ENCODE peak calls at places on chromosomes 6 and 20, in six cellular contexts. O, P, G, J, Y and I are unnamed samples.
A peak's percentile ranks its signal among the peaks of the same experiment; 100 is the strongest.

GRCh38 chr6:154112181-154112809 is 73.3 kb downstream of the OPRM1 start:
- DNase-seq in O (no peak), P (no peak), G (no peak), J (no peak), Y (no peak), I (no peak)

GRCh38 chr20:63896136-63896890 is 1.4 kb downstream of the DNAJC5 start:
- DNase-seq in O (peak; percentile 45), P (no peak), G (no peak), J (peak; percentile 24), Y (no peak), I (no peak)

GRCh38 chr6:20542927-20543602 is 8.8 kb downstream of the CDKAL1 start:
- DNase-seq in O (no peak), P (peak; percentile 35), G (no peak), J (no peak), Y (no peak), I (peak; percentile 43)

GRCh38 chr6:90719321-90720195 is 132.7 kb upstream of the MAP3K7 start:
- DNase-seq in O (no peak), P (no peak), G (no peak), J (no peak), Y (no peak), I (no peak)

GRCh38 chr6:157571995-157572394 is 191.0 kb downstream of the ZDHHC14 start:
- DNase-seq in O (no peak), P (no peak), G (no peak), J (no peak), Y (no peak), I (no peak)

GRCh38 chr6:9095671-9096260 is 660.4 kb upstream of the SLC35B3 start:
- DNase-seq in O (no peak), P (no peak), G (no peak), J (no peak), Y (no peak), I (no peak)

GRCh38 chr6:81762132-81762531 is 9.7 kb upstream of the TENT5A start:
- DNase-seq in O (no peak), P (no peak), G (no peak), J (no peak), Y (no peak), I (no peak)

GRCh38 chr6:108494434-108494833 is 66.3 kb upstream of the FOXO3 start:
- DNase-seq in O (no peak), P (no peak), G (no peak), J (no peak), Y (no peak), I (no peak)

GRCh38 chr6:14743465-14744211 is 502.2 kb upstream of the JARID2 start:
- DNase-seq in O (no peak), P (peak; percentile 94), G (peak; percentile 24), J (no peak), Y (peak; percentile 78), I (peak; percentile 96)

GRCh38 chr6:55953384-55953783 is 78.0 kb upstream of the BMP5 start:
- DNase-seq in O (no peak), P (peak; percentile 51), G (no peak), J (no peak), Y (no peak), I (peak; percentile 33)

GRCh38 chr20:63858393-63859165 is 2.7 kb upstream of the ABHD16B start:
- DNase-seq in O (peak; percentile 85), P (no peak), G (no peak), J (no peak), Y (no peak), I (peak; percentile 33)

GRCh38 chr6:70398783-70399730 is 14.3 kb upstream of the FAM135A start:
- DNase-seq in O (peak; percentile 13), P (peak; percentile 92), G (no peak), J (no peak), Y (no peak), I (no peak)

GRCh38 chr6:74137910-74138309 is 441.9 kb downstream of the CD109 start:
- DNase-seq in O (no peak), P (peak; percentile 2), G (no peak), J (no peak), Y (no peak), I (peak; percentile 44)

GRCh38 chr20:37917436-37917835 is 14.5 kb downstream of the VSTM2L start:
- DNase-seq in O (no peak), P (no peak), G (no peak), J (no peak), Y (no peak), I (no peak)

GRCh38 chr20:40497781-40498691 is 191.0 kb downstream of the MAFB start:
- DNase-seq in O (peak; percentile 19), P (no peak), G (no peak), J (peak; percentile 22), Y (peak; percentile 81), I (no peak)

GRCh38 chr6:24476631-24477030 is 12.7 kb downstream of the GPLD1 start:
- DNase-seq in O (no peak), P (no peak), G (no peak), J (no peak), Y (no peak), I (no peak)

GRCh38 chr6:128655978-128656498 is 135.6 kb upstream of the PTPRK start:
- DNase-seq in O (no peak), P (peak; percentile 49), G (no peak), J (no peak), Y (no peak), I (peak; percentile 33)

GRCh38 chr6:84021625-84022024 is 11.9 kb upstream of the MRAP2 start:
- DNase-seq in O (no peak), P (no peak), G (no peak), J (no peak), Y (no peak), I (no peak)

GRCh38 chr6:165231177-165231576 is 78.2 kb downstream of the C6orf118 start:
- DNase-seq in O (no peak), P (no peak), G (no peak), J (no peak), Y (no peak), I (no peak)

GRCh38 chr6:33630014-33630413 is 8.9 kb downstream of the ITPR3 start:
- DNase-seq in O (no peak), P (no peak), G (no peak), J (no peak), Y (no peak), I (no peak)

GRCh38 chr6:29419516-29419915 is 4.8 kb downstream of the OR12D1 start:
- DNase-seq in O (no peak), P (no peak), G (no peak), J (no peak), Y (no peak), I (no peak)

GRCh38 chr6:162200945-162201692 is 526.4 kb downstream of the PRKN start:
- DNase-seq in O (no peak), P (no peak), G (no peak), J (no peak), Y (no peak), I (no peak)

GRCh38 chr6:28002181-28002580 is 45.1 kb downstream of the OR2B6 start:
- DNase-seq in O (no peak), P (no peak), G (no peak), J (no peak), Y (no peak), I (no peak)

GRCh38 chr6:297571-298232 is 5.4 kb downstream of the DUSP22 start:
- DNase-seq in O (no peak), P (no peak), G (no peak), J (no peak), Y (no peak), I (no peak)

GRCh38 chr6:116158641-116159040 is 32.7 kb upstream of the COL10A1 start:
- DNase-seq in O (no peak), P (no peak), G (no peak), J (no peak), Y (no peak), I (no peak)

GRCh38 chr6:71419954-71420692 is 131.5 kb downstream of the OGFRL1 start:
- DNase-seq in O (peak; percentile 66), P (no peak), G (peak; percentile 35), J (peak; percentile 15), Y (peak; percentile 77), I (no peak)

GRCh38 chr6:43899830-43900229 is 129.8 kb downstream of the VEGFA start:
- DNase-seq in O (no peak), P (no peak), G (no peak), J (no peak), Y (no peak), I (no peak)

GRCh38 chr6:23244300-23244699 is 674.9 kb downstream of the HDGFL1 start:
- DNase-seq in O (no peak), P (no peak), G (no peak), J (no peak), Y (no peak), I (peak; percentile 58)

GRCh38 chr6:149273318-149273717 is 44.2 kb upstream of the TAB2 start:
- DNase-seq in O (no peak), P (no peak), G (no peak), J (peak; percentile 19), Y (peak; percentile 75), I (no peak)

GRCh38 chr6:16803294-16804006 is 42.2 kb upstream of the ATXN1 start:
- DNase-seq in O (peak; percentile 69), P (no peak), G (no peak), J (no peak), Y (peak; percentile 82), I (peak; percentile 66)
- H3K27ac ChIP-seq in O (peak overlapping the region; percentile 87), P (peak overlapping the region; percentile 28), G (no peak overlapping the region), J (peak overlapping the region; percentile 32), Y (peak overlapping the region; percentile 75), I (peak overlapping the region; percentile 61)

GRCh38 chr20:60334936-60335335 is 376.7 kb downstream of the CDH26 start:
- DNase-seq in O (no peak), P (no peak), G (no peak), J (no peak), Y (no peak), I (no peak)
- H3K9me3 ChIP-seq in O (no peaks in the 10 kb centered on the region), P (no peaks in the 10 kb centered on the region), G (no peaks in the 10 kb centered on the region), J (no peaks in the 10 kb centered on the region), Y (no peaks in the 10 kb centered on the region), I (no peaks in the 10 kb centered on the region)

GRCh38 chr20:46720019-46720418 is 10.6 kb downstream of the SLC2A10 start:
- DNase-seq in O (no peak), P (no peak), G (no peak), J (no peak), Y (no peak), I (no peak)
- H3K27ac ChIP-seq in O (no peak overlapping the region), P (no peak overlapping the region), G (no peak overlapping the region), J (no peak overlapping the region), Y (no peak overlapping the region), I (no peak overlapping the region)

GRCh38 chr20:59806578-59806975 is 126.9 kb downstream of the SYCP2 start:
- DNase-seq in O (no peak), P (no peak), G (no peak), J (no peak), Y (no peak), I (no peak)

GRCh38 chr20:59802471-59803221 is 130.8 kb downstream of the SYCP2 start:
- DNase-seq in O (no peak), P (no peak), G (no peak), J (peak; percentile 8), Y (peak; percentile 47), I (no peak)

GRCh38 chr20:59805786-59806577 is 127.5 kb downstream of the SYCP2 start:
- DNase-seq in O (no peak), P (no peak), G (no peak), J (peak; percentile 7), Y (no peak), I (no peak)

GRCh38 chr20:59805266-59805665 is 128.2 kb downstream of the SYCP2 start:
- DNase-seq in O (no peak), P (no peak), G (no peak), J (no peak), Y (no peak), I (no peak)

DNA sequence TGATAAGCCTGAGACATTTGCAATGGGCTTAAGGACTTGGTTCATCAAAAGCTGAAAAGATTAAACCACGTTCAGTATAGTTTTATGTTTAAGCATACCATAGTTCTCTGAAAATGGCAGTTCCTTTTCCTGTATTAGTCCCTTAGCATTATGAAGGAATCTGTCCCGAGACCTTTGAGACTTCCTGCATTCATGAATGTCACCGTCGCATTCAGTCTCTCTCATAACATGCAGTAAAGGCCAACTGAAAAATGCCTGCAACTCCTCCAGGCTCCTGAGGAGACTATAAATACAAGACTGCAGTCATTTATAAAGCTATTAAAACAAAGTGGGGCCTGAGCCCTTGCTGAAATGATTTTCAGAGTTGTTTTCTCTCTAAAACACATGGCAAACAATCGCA is 129.1 kb downstream of the SYCP2 start:
- DNase-seq in O (no peak), P (no peak), G (no peak), J (no peak), Y (no peak), I (no peak)
- H3K9me3 ChIP-seq in O (peaks cover 8% of the 10 kb centered on the region), P (peaks cover 21% of the 10 kb centered on the region), G (peaks cover 21% of the 10 kb centered on the region), J (peaks cover 7% of the 10 kb centered on the region), Y (no peaks in the 10 kb centered on the region), I (peaks cover 22% of the 10 kb centered on the region)